ENCODE peak calls at places on chromosomes 4 and X, in six cellular contexts. L, N, D, J, F and V are unnamed samples.

GRCh38 chr4:188439641-188440311 is 300.5 kb downstream of the TRIML1 start:
- DNase-seq in L (no peak), N (peak), D (no peak), J (no peak), F (peak), V (no peak)

GRCh38 chr4:15158410-15159091 is 156.3 kb downstream of the CPEB2 start:
- DNase-seq in L (no peak), N (no peak), D (no peak), J (no peak), F (peak), V (no peak)

GRCh38 chrX:129777218-129777768 is 2.5 kb upstream of the SASH3 start:
- DNase-seq in L (no peak), N (no peak), D (peak), J (no peak), F (peak), V (no peak)

GRCh38 chrX:28520786-28521185 is 66.5 kb upstream of the IL1RAPL1 start:
- DNase-seq in L (no peak), N (no peak), D (no peak), J (no peak), F (no peak), V (no peak)

GRCh38 chrX:17697191-17697590 is 40.1 kb upstream of the SCML1 start:
- DNase-seq in L (peak), N (peak), D (peak), J (no peak), F (no peak), V (peak)

GRCh38 chrX:110418857-110419249 is 60.2 kb downstream of the RTL9 start:
- DNase-seq in L (peak), N (peak), D (no peak), J (peak), F (no peak), V (no peak)

GRCh38 chrX:102154900-102155805 is 624 bp downstream of the BEX5 start:
- DNase-seq in L (no peak), N (no peak), D (peak), J (no peak), F (no peak), V (no peak)

GRCh38 chr4:76562851-76563803 is 128.1 kb downstream of the SHROOM3 start:
- DNase-seq in L (peak), N (no peak), D (no peak), J (peak), F (peak), V (no peak)

GRCh38 chrX:109352121-109352556 is 129.7 kb downstream of the GUCY2F start:
- DNase-seq in L (peak), N (peak), D (no peak), J (peak), F (no peak), V (peak)

GRCh38 chrX:136694491-136695087 is 46.6 kb downstream of the CD40LG start:
- DNase-seq in L (peak), N (peak), D (peak), J (peak), F (no peak), V (peak)

GRCh38 chr4:101356928-101357327 is 9.6 kb upstream of the PPP3CA start:
- DNase-seq in L (peak), N (peak), D (peak), J (peak), F (peak), V (peak)

GRCh38 chr4:88893961-88894360 is 163.0 kb downstream of the FAM13A start:
- DNase-seq in L (peak), N (peak), D (no peak), J (no peak), F (no peak), V (peak)

GRCh38 chr4:7924163-7924562 is 15.5 kb downstream of the AFAP1 start:
- DNase-seq in L (peak), N (no peak), D (no peak), J (no peak), F (peak), V (no peak)

GRCh38 chrX:20382518-20383291 is 116.0 kb upstream of the RPS6KA3 start:
- DNase-seq in L (no peak), N (no peak), D (no peak), J (no peak), F (no peak), V (no peak)

GRCh38 chr4:49063670-49064069 is 77.6 kb downstream of the CWH43 start:
- DNase-seq in L (no peak), N (peak), D (no peak), J (no peak), F (no peak), V (peak)

GRCh38 chrX:147478899-147479298 is 432.8 kb upstream of the FMR1 start:
- DNase-seq in L (no peak), N (no peak), D (no peak), J (no peak), F (no peak), V (no peak)

GRCh38 chrX:104136241-104137019 is 20.4 kb downstream of the SLC25A53 start:
- DNase-seq in L (peak), N (peak), D (peak), J (peak), F (peak), V (peak)

GRCh38 chr4:155353923-155354540 is 22.7 kb downstream of the MAP9 start:
- DNase-seq in L (peak), N (peak), D (peak), J (peak), F (peak), V (peak)

DNA sequence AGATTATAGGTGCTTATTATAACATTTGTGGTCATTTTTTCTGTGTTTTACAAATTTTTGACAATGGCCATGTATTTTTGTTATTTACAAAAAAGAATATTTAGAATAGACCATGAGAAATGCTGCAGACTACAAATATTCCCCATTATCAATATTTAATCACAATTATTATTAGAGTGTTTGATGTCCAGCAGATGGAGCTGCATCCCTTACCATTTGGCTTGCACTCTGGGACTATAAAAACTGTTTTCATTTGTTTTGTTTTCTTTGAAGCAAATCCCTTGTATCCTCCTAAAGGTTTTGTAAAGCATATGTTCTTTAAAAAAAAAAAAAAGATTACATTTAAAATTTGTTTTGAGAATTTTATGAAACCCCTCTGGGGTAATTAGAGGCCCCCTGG is 85.6 kb upstream of the CXorf66 start:
- DNase-seq in L (peak), N (peak), D (peak), J (peak), F (no peak), V (peak)
- TF ChIP-seq CTCF in L (peak), N (peak), D (peak), J (peak), F (peak), V (peak)

DNA sequence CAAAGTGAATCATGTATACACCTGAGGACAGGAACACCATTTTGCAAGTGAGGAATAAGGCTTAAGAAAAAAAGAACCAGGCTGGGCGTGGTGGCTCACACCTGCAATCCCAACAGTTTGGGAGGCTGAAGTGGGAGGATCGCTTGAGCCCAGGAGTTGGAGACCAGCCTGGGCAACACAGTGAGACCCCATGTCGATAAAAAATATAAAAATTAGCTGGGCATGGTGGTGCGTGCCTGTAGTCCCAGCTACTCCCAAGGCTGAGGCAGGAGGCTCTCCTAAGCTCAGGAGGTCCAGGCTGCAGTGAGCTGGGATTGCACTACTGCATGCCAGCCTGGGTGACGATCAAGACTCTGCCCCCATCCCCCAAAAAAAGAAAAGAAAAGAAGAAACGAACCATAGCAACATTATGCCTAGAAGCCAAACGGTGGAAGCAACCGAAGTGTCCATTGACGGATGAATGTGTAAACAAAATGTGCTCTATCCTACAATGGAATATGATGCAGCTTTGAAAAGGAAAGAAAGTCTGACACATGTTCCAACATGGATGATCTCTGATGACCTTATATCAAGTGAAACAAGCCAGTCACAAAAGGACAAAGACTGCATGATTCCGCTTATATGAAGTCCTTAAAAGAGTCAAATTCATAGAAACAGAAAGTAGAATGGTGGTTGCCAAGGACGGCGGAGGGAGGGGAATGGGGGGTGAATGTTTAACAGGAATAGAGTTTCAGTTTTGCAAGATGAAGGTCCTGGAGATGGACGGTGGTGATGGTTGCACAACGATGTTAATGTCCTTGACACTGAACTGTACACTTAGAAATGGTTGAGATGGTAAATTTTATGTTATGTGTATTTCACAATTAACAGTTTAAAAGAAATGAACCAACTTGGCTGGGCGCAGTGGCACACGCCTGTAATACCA is 8.6 kb upstream of the KIAA0232 start:
- DNase-seq in L (no peak), N (no peak), D (no peak), J (no peak), F (no peak), V (no peak)
- H3K4me3 ChIP-seq in L (no peak), N (no peak), D (no peak), J (no peak), F (peak), V (no peak)

DNA sequence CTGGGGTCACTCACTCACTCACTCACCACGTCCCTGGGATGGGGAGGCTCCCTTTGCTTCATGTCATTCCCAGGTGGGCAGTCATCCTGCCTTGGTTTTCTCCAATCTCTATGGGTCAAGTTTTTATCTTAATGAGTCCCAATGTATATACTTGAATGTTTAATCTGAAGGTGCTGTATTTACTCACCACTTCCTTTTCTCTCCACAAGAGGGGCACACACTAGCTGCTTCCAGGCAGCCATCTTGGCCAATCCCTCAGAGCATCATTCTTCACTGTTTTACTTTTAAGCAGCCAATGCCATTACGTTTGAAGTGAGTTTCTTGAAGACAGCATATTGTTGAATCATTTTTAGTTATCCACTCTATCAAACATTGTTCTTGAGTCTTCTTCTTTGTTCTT is 153.4 kb upstream of the ARSJ start:
- DNase-seq in L (peak), N (peak), D (peak), J (no peak), F (no peak), V (no peak)
- TF ChIP-seq CTCF in L (peak), N (peak), D (peak), J (peak), F (no peak), V (peak)

GRCh38 chrX:43973249-43973672 is at the start of gene NDP:
- DNase-seq in L (no peak), N (peak), D (no peak), J (no peak), F (no peak), V (no peak)

GRCh38 chrX:43971966-43972961 is 926 bp downstream of the NDP start:
- DNase-seq in L (peak), N (peak), D (no peak), J (peak), F (no peak), V (peak)

GRCh38 chrX:43968347-43968746 is 4.8 kb downstream of the NDP start:
- DNase-seq in L (no peak), N (no peak), D (no peak), J (no peak), F (no peak), V (no peak)

GRCh38 chrX:43969504-43970501 is 3.4 kb downstream of the NDP start:
- DNase-seq in L (peak), N (peak), D (no peak), J (peak), F (peak), V (peak)

GRCh38 chrX:43970528-43970927 is 2.7 kb downstream of the NDP start:
- DNase-seq in L (no peak), N (peak), D (no peak), J (no peak), F (no peak), V (no peak)
- H3K4me3 ChIP-seq in L (no peak), N (no peak), D (no peak), J (no peak), F (no peak), V (no peak)

GRCh38 chrX:23332888-23333821 is 1.5 kb upstream of the PTCHD1 start:
- DNase-seq in L (no peak), N (no peak), D (no peak), J (no peak), F (no peak), V (no peak)
- TF ChIP-seq CTCF in L (no peak), N (no peak), D (no peak), J (no peak), F (no peak), V (no peak)

GRCh38 chr4:2811830-2812599 is 19.1 kb downstream of the SH3BP2 start:
- DNase-seq in L (peak), N (peak), D (peak), J (peak), F (peak), V (peak)

GRCh38 chr4:2812985-2813384 is 20.1 kb downstream of the SH3BP2 start:
- DNase-seq in L (no peak), N (peak), D (no peak), J (no peak), F (no peak), V (no peak)

GRCh38 chr4:2812600-2812932 is 19.7 kb downstream of the SH3BP2 start:
- DNase-seq in L (peak), N (no peak), D (no peak), J (no peak), F (no peak), V (no peak)

GRCh38 chr4:2814627-2815026 is 21.7 kb downstream of the SH3BP2 start:
- DNase-seq in L (no peak), N (no peak), D (no peak), J (no peak), F (no peak), V (no peak)

DNA sequence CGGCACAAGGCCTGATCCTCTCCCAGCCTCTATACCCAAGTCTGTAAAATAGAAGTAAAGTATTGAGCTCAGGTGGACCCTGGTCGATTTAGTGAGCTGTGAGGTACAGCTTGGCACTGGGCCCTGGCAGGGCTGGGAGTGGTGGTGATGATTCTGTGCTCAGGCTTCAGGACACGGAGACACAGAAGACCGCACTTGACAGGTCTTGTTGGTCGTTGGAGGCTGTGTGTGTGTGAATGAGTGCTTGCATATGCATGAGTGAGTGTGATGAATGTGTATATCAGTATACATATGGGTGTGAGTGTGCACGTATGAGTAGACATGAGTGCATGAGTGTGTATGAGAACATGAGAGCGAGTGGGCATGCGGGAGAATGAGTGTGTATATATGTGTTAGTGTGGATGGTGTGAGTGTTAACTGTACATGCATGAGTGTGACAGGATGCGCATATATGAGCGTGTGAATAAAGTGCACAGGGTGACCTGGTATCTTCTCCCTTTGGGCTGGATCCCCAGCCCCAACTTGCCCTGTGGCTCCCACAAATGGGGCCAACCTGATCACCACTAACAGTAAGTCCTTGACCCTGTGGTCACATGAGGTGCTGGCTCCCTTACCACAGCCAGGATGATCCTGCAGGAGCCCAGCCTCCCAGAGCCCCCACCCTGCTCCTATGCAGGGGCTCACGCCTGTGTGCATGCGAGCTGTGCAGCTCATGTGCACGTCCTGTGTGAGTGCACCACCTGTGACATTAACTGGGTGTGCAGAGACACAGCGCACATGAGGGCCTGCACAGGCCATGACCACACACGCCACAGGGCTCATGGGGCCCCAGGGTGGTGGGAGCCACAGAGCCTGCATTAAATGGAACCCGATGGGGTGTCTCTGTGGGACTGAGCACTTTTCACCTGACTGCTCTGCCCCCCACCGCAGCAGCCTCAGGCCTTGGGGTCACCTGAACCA is 20.8 kb downstream of the SH3BP2 start:
- DNase-seq in L (no peak), N (no peak), D (no peak), J (no peak), F (no peak), V (no peak)
- H3K4me3 ChIP-seq in L (peak), N (peak), D (peak), J (no peak), F (no peak), V (no peak)

GRCh38 chr4:38055566-38055965 is 95.4 kb downstream of the PTTG2 start:
- DNase-seq in L (no peak), N (no peak), D (no peak), J (no peak), F (no peak), V (no peak)
- TF ChIP-seq CTCF in L (peak), N (peak), D (no peak), J (peak), F (no peak), V (no peak)